ENCODE peak calls at places on chromosomes 3 and 15, in six cellular contexts. J is stimulated activated CD8-positive, alpha-beta memory T cell treated with anti-CD3 and anti-CD28 coated beads, Interleukin-15, amount 100 ng/mL, for 1 hour; X is mammary epithelial cell; I is T-helper 2 cell; U is HEK293T; R is GDM1. B is an unnamed sample.

GRCh38 chr3:105518806-105519418 is 152.2 kb downstream of the ALCAM start:
- DNase-seq in J (no peak), X (peak; percentile 53), I (peak; percentile 12), U (peak; percentile 36), R (peak; percentile 35), B (peak; percentile 27)

GRCh38 chr3:149227591-149228268 is 6.1 kb upstream of the CP start:
- DNase-seq in J (no peak), X (no peak), I (no peak), U (no peak), R (no peak), B (no peak)

GRCh38 chr3:179853176-179853575 is 183.6 kb downstream of the PEX5L start:
- DNase-seq in J (no peak), X (no peak), I (no peak), U (no peak), R (peak; percentile 6), B (no peak)

GRCh38 chr3:40737343-40737742 is 212.6 kb downstream of the ZNF621 start:
- DNase-seq in J (no peak), X (no peak), I (no peak), U (no peak), R (no peak), B (no peak)

GRCh38 chr3:170726976-170727661 is 141.2 kb upstream of the SLC7A14 start:
- DNase-seq in J (no peak), X (peak; percentile 84), I (no peak), U (no peak), R (no peak), B (peak; percentile 78)

GRCh38 chr3:157353657-157354056 is 83.0 kb upstream of the PTX3 start:
- DNase-seq in J (no peak), X (no peak), I (no peak), U (no peak), R (no peak), B (no peak)

GRCh38 chr3:144900366-144900765 is 928.7 kb downstream of the DIPK2A start:
- DNase-seq in J (no peak), X (no peak), I (no peak), U (no peak), R (no peak), B (no peak)

GRCh38 chr15:53251998-53252397 is 461.9 kb upstream of the ONECUT1 start:
- DNase-seq in J (no peak), X (no peak), I (no peak), U (no peak), R (no peak), B (no peak)

GRCh38 chr15:77877869-77878577 is 199.5 kb downstream of the TBC1D2B start:
- DNase-seq in J (no peak), X (no peak), I (no peak), U (no peak), R (no peak), B (no peak)

GRCh38 chr3:128068156-128068620 is 16.0 kb downstream of the SEC61A1 start:
- DNase-seq in J (no peak), X (no peak), I (no peak), U (peak; percentile 69), R (peak; percentile 8), B (no peak)

GRCh38 chr3:170709046-170709445 is 123.2 kb upstream of the SLC7A14 start:
- DNase-seq in J (no peak), X (peak; percentile 61), I (no peak), U (no peak), R (no peak), B (peak; percentile 97)

GRCh38 chr15:65391732-65392131 is 13.9 kb upstream of the IGDCC3 start:
- DNase-seq in J (no peak), X (no peak), I (no peak), U (no peak), R (no peak), B (no peak)

GRCh38 chr3:157999246-157999645 is 107.0 kb downstream of the SHOX2 start:
- DNase-seq in J (no peak), X (no peak), I (no peak), U (no peak), R (no peak), B (peak; percentile 3)

GRCh38 chr3:184029456-184029950 is 2.0 kb upstream of the HTR3D start:
- DNase-seq in J (no peak), X (no peak), I (no peak), U (no peak), R (no peak), B (no peak)

GRCh38 chr3:172449468-172450149 is 1.4 kb upstream of the GHSR start:
- DNase-seq in J (no peak), X (peak; percentile 21), I (no peak), U (no peak), R (no peak), B (no peak)

GRCh38 chr3:186259612-186260383 is 102.2 kb downstream of the DGKG start:
- DNase-seq in J (peak; percentile 23), X (peak; percentile 84), I (peak; percentile 25), U (peak; percentile 75), R (peak; percentile 42), B (peak; percentile 88)

GRCh38 chr3:79618883-79619282 is 148.9 kb downstream of the ROBO1 start:
- DNase-seq in J (no peak), X (peak; percentile 53), I (no peak), U (no peak), R (no peak), B (peak; percentile 95)

GRCh38 chr3:124296416-124296815 is 304.5 kb upstream of the ROPN1 start:
- DNase-seq in J (no peak), X (no peak), I (no peak), U (no peak), R (no peak), B (no peak)

GRCh38 chr3:64111872-64112271 is 88.6 kb upstream of the PSMD6 start:
- DNase-seq in J (no peak), X (no peak), I (no peak), U (no peak), R (no peak), B (no peak)

GRCh38 chr3:43178891-43179366 is 73.0 kb upstream of the POMGNT2 start:
- DNase-seq in J (no peak), X (peak; percentile 75), I (no peak), U (no peak), R (no peak), B (peak; percentile 95)

GRCh38 chr3:12922299-12922698 is 80.9 kb upstream of the RPL32 start:
- DNase-seq in J (no peak), X (no peak), I (no peak), U (no peak), R (no peak), B (no peak)

GRCh38 chr3:38566215-38566528 is 70.0 kb downstream of the EXOG start:
- DNase-seq in J (no peak), X (no peak), I (no peak), U (no peak), R (no peak), B (no peak)

GRCh38 chr3:14265246-14265962 is 86.8 kb downstream of the LSM3 start:
- DNase-seq in J (no peak), X (no peak), I (no peak), U (no peak), R (no peak), B (peak; percentile 51)

GRCh38 chr15:89139613-89140499 is 51.6 kb downstream of the ABHD2 start:
- DNase-seq in J (no peak), X (no peak), I (no peak), U (peak; percentile 61), R (no peak), B (no peak)

GRCh38 chr3:33768578-33768977 is 29.9 kb upstream of the PDCD6IP start:
- DNase-seq in J (no peak), X (no peak), I (no peak), U (no peak), R (no peak), B (no peak)

GRCh38 chr3:113174806-113175490 is 36.4 kb upstream of the BOC start:
- DNase-seq in J (no peak), X (no peak), I (no peak), U (no peak), R (no peak), B (no peak)

GRCh38 chr3:109773006-109773405 is 435.7 kb upstream of the DPPA4 start:
- DNase-seq in J (no peak), X (no peak), I (no peak), U (peak; percentile 9), R (no peak), B (no peak)

GRCh38 chr3:99250272-99250671 is 348.8 kb upstream of the DCBLD2 start:
- DNase-seq in J (no peak), X (peak; percentile 78), I (no peak), U (no peak), R (no peak), B (peak; percentile 58)

GRCh38 chr3:79551997-79552396 is 215.8 kb downstream of the ROBO1 start:
- DNase-seq in J (no peak), X (no peak), I (no peak), U (peak; percentile 6), R (no peak), B (no peak)

GRCh38 chr3:123804676-123805075 is 79.5 kb downstream of the MYLK start:
- DNase-seq in J (no peak), X (no peak), I (no peak), U (no peak), R (no peak), B (no peak)

GRCh38 chr15:71743861-71744382 is 66.4 kb upstream of the NR2E3 start:
- DNase-seq in J (peak; percentile 36), X (peak; percentile 21), I (peak; percentile 5), U (peak; percentile 56), R (no peak), B (no peak)

GRCh38 chr3:13594146-13594545 is 45.2 kb downstream of the FBLN2 start:
- DNase-seq in J (no peak), X (no peak), I (no peak), U (no peak), R (no peak), B (no peak)

GRCh38 chr15:85886345-85886935 is 91.7 kb upstream of the KLHL25 start:
- DNase-seq in J (no peak), X (no peak), I (no peak), U (no peak), R (no peak), B (no peak)

GRCh38 chr15:98647774-98648653 is at the start of gene IGF1R:
- DNase-seq in J (peak; percentile 54), X (peak; percentile 89), I (peak; percentile 78), U (peak; percentile 87), R (peak; percentile 83), B (peak; percentile 61)

GRCh38 chr15:57190208-57190607 is 186.1 kb upstream of the CGNL1 start:
- DNase-seq in J (no peak), X (no peak), I (no peak), U (no peak), R (no peak), B (no peak)

GRCh38 chr15:95845862-95846515 is 484.5 kb upstream of the NR2F2 start:
- DNase-seq in J (no peak), X (no peak), I (no peak), U (no peak), R (no peak), B (no peak)

GRCh38 chr15:92226020-92226612 is 167.6 kb upstream of the ST8SIA2 start:
- DNase-seq in J (no peak), X (peak; percentile 37), I (no peak), U (peak; percentile 24), R (no peak), B (no peak)

GRCh38 chr3:150868282-150868681 is 37.0 kb downstream of the MINDY4B start:
- DNase-seq in J (no peak), X (no peak), I (no peak), U (no peak), R (no peak), B (no peak)

GRCh38 chr3:186520957-186521842 is 23.0 kb downstream of the CRYGS start:
- DNase-seq in J (no peak), X (no peak), I (no peak), U (no peak), R (no peak), B (no peak)

B was measured in foreskin keratinocyte.